ENCODE peak calls at places on chromosomes 11 and 22, in four cellular contexts. Z, T, Q and X are unnamed samples.

GRCh38 chr11:107563702-107564101 is 1.8 kb downstream of the ALKBH8 start:
- DNase-seq in T (no peak), Q (no peak), Z (peak; percentile 66), X (peak; percentile 41)

GRCh38 chr11:60625262-60625661 is 74.2 kb upstream of the MS4A8 start:
- DNase-seq in Z (peak; percentile 23), Q (no peak), T (peak; percentile 47), X (peak; percentile 83)

GRCh38 chr11:102807921-102808320 is 10.0 kb upstream of the MMP1 start:
- DNase-seq in Z (peak; percentile 19), T (peak; percentile 95), Q (peak; percentile 79), X (peak; percentile 92)

GRCh38 chr22:34015642-34016041 is 95.4 kb upstream of the LARGE1 start:
- DNase-seq in Z (no peak), Q (no peak), T (no peak), X (no peak)

GRCh38 chr11:62505112-62505783 is 41.4 kb downstream of the AHNAK start:
- DNase-seq in Q (peak; percentile 74), Z (no peak), T (peak; percentile 72), X (peak; percentile 83)

GRCh38 chr22:22072169-22072836 is 89.7 kb upstream of the TOP3B start:
- DNase-seq in Q (no peak), T (no peak), Z (no peak), X (no peak)

GRCh38 chr11:3154001-3154599 is 11.0 kb downstream of the OSBPL5 start:
- DNase-seq in T (no peak), Q (no peak), Z (no peak), X (no peak)

GRCh38 chr22:30861688-30862552 is 106.7 kb downstream of the MORC2 start:
- DNase-seq in Z (no peak), T (peak; percentile 18), Q (peak; percentile 35), X (no peak)

GRCh38 chr11:7227724-7228123 is 24.0 kb upstream of the SYT9 start:
- DNase-seq in Q (no peak), T (no peak), Z (no peak), X (no peak)

GRCh38 chr11:18390088-18390487 is 4.3 kb upstream of the LDHA start:
- DNase-seq in T (no peak), Z (no peak), Q (no peak), X (no peak)

GRCh38 chr11:120667281-120667680 is 155.7 kb downstream of the GRIK4 start:
- DNase-seq in T (no peak), Q (no peak), Z (no peak), X (no peak)

GRCh38 chr11:132037961-132038360 is 667.5 kb downstream of the NTM start:
- DNase-seq in Z (no peak), Q (no peak), T (no peak), X (no peak)

GRCh38 chr11:15937601-15938361 is 418.6 kb downstream of the SOX6 start:
- DNase-seq in T (peak; percentile 40), Q (peak; percentile 42), Z (peak; percentile 32), X (peak; percentile 26)

GRCh38 chr11:12199231-12199948 is 89.0 kb downstream of the MICAL2 start:
- DNase-seq in Q (no peak), T (no peak), Z (no peak), X (peak; percentile 52)

GRCh38 chr11:18132341-18132740 is at the start of gene MRGPRX3:
- DNase-seq in T (no peak), Z (no peak), Q (no peak), X (no peak)

GRCh38 chr11:92035488-92035887 is 189.1 kb upstream of the FAT3 start:
- DNase-seq in T (no peak), Z (no peak), Q (no peak), X (no peak)

GRCh38 chr11:118699508-118700220 is 20.2 kb upstream of the TREH start:
- DNase-seq in Q (no peak), T (no peak), Z (no peak), X (peak; percentile 64)

GRCh38 chr11:96230686-96231085 is 112.3 kb downstream of the MAML2 start:
- DNase-seq in Q (no peak), Z (no peak), T (no peak), X (no peak)

GRCh38 chr11:64858467-64859401 is 14.3 kb upstream of the CDC42BPG start:
- DNase-seq in Q (no peak), Z (no peak), T (no peak), X (no peak)

GRCh38 chr22:50304528-50305392 is 2.7 kb downstream of the PLXNB2 start:
- DNase-seq in T (no peak), Z (no peak), Q (no peak), X (no peak)

GRCh38 chr11:130999992-131000770 is 83.9 kb upstream of the SNX19 start:
- DNase-seq in T (no peak), Q (no peak), Z (peak; percentile 98), X (peak; percentile 22)

GRCh38 chr11:63212742-63213141 is 30.7 kb downstream of the SLC22A25 start:
- DNase-seq in T (no peak), Q (no peak), Z (no peak), X (peak; percentile 19)

GRCh38 chr22:41260871-41261270 is 20.1 kb upstream of the CHADL start:
- DNase-seq in Q (no peak), T (no peak), Z (no peak), X (no peak)

GRCh38 chr22:37206841-37207821 is 5.1 kb downstream of the SSTR3 start:
- DNase-seq in Z (no peak), T (no peak), Q (no peak), X (no peak)

GRCh38 chr22:44202261-44202789 is 21.6 kb downstream of the PARVG start:
- DNase-seq in Q (no peak), Z (peak; percentile 90), T (no peak), X (no peak)

GRCh38 chr11:119616586-119617342 is 112.2 kb downstream of the NECTIN1 start:
- DNase-seq in T (no peak), Z (no peak), Q (no peak), X (peak; percentile 70)

GRCh38 chr22:48491451-48491941 is 1336.2 kb downstream of the BRD1 start:
- DNase-seq in Z (no peak), T (peak; percentile 49), Q (no peak), X (peak; percentile 67)
- H3K9ac ChIP-seq in Z (no peak overlapping the region), T (no peak overlapping the region), Q (no peak overlapping the region), X (peak overlapping the region; percentile 55)

GRCh38 chr11:123406441-123407123 is 23.5 kb upstream of the GRAMD1B start:
- DNase-seq in Z (no peak), T (no peak), Q (no peak), X (no peak)

GRCh38 chr11:123407124-123407995 is 22.7 kb upstream of the GRAMD1B start:
- DNase-seq in T (peak; percentile 83), Q (peak; percentile 75), Z (peak; percentile 78), X (peak; percentile 92)

GRCh38 chr11:123407996-123408597 is 22.0 kb upstream of the GRAMD1B start:
- DNase-seq in T (no peak), Z (no peak), Q (no peak), X (no peak)

GRCh38 chr11:123405123-123405592 is 24.9 kb upstream of the GRAMD1B start:
- DNase-seq in T (no peak), Z (no peak), Q (no peak), X (peak; percentile 82)

DNA sequence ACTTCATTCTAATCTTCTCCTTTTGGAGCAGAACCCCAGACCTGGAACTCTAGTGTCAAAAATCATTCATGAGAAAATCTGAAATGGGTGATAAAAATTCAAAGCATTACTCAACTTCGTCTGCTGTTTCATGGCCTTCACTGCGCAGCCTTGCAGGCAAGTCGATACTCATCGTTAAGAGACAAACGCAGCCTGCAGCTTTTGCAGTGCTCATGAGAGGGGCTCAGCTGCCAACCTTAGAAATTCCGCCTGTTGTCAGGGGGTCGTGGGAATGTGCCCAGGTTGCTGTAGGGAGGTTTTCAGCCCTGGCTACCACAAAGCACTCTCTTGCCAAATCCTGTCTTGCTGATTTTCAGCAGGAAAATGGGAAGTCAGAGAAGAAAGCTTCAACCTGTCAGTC is 25.4 kb upstream of the GRAMD1B start:
- DNase-seq in T (no peak), Z (no peak), Q (no peak), X (no peak)
- H3K56ac ChIP-seq in T (no peak overlapping the region), Z (no peak overlapping the region), Q (no peak overlapping the region), X (no peak overlapping the region)

GRCh38 chr22:38503021-38503420 is 3.1 kb downstream of the DDX17 start:
- DNase-seq in Q (no peak), T (no peak), Z (no peak), X (no peak)
- H3K9ac ChIP-seq in Q (no peak overlapping the region), T (no peak overlapping the region), Z (no peak overlapping the region), X (peak overlapping the region; percentile 30)

GRCh38 chr22:19455033-19455432 is 7.5 kb upstream of the C22orf39 start:
- DNase-seq in Q (no peak), T (no peak), Z (no peak), X (no peak)
- H3K56ac ChIP-seq in Q (no peak overlapping the region), T (no peak overlapping the region), Z (no peak overlapping the region), X (no peak overlapping the region)

GRCh38 chr11:75323609-75324008 is 27.9 kb downstream of the ARRB1 start:
- DNase-seq in Q (no peak), Z (no peak), T (no peak), X (peak; percentile 31)
- H3K9ac ChIP-seq in Q (no peak overlapping the region), Z (no peak overlapping the region), T (no peak overlapping the region), X (no peak overlapping the region)

GRCh38 chr11:81979444-81979843 is 754.2 kb downstream of the FAM181B start:
- DNase-seq in Q (no peak), T (no peak), Z (no peak), X (no peak)
- H3K56ac ChIP-seq in Q (no peak overlapping the region), T (no peak overlapping the region), Z (no peak overlapping the region), X (no peak overlapping the region)

GRCh38 chr11:1693327-1694063 is 3.5 kb upstream of the KRTAP5-6 start:
- DNase-seq in Z (peak; percentile 55), T (peak; percentile 86), Q (peak; percentile 95), X (peak; percentile 78)
- H3K9ac ChIP-seq in Z (peak overlapping the region; percentile 22), T (no peak overlapping the region), Q (no peak overlapping the region), X (peak overlapping the region; percentile 53)